ENCODE peak calls at places on chromosomes 16 and 17, in ten cellular contexts. T, M, X, D, F, J, O, G, Y and V are unnamed samples.
A peak's percentile ranks its signal among the peaks of the same experiment; 100 is the strongest.

GRCh38 chr17:9072626-9073339 is 51.5 kb downstream of the NTN1 start:
- DNase-seq in X (no peak), Y (no peak), M (no peak), F (no peak), J (no peak), T (no peak), O (no peak), D (no peak), G (no peak), V (peak; percentile 39)

GRCh38 chr17:75664099-75664549 is 2.8 kb downstream of the RECQL5 start:
- DNase-seq in M (no peak), G (peak; percentile 17), O (no peak), Y (no peak), J (no peak), F (no peak), T (no peak), D (no peak), X (no peak), V (no peak)

GRCh38 chr16:68700120-68700519 is 37.0 kb upstream of the CDH1 start:
- DNase-seq in D (no peak), J (no peak), O (no peak), F (no peak), G (peak; percentile 35), X (no peak), T (no peak), M (no peak), Y (no peak), V (no peak)

GRCh38 chr16:86574646-86575045 is 3.7 kb upstream of the FOXL1 start:
- DNase-seq in F (no peak), D (no peak), M (no peak), X (no peak), J (no peak), O (no peak), Y (no peak), T (no peak), G (no peak), V (no peak)

GRCh38 chr17:66747561-66748275 is 87.2 kb upstream of the CACNG5 start:
- DNase-seq in D (no peak), M (no peak), F (no peak), T (no peak), O (no peak), G (no peak), X (no peak), Y (peak; percentile 30), J (peak; percentile 3), V (no peak)

GRCh38 chr17:30091771-30092170 is 24.8 kb upstream of the NSRP1 start:
- DNase-seq in T (no peak), O (no peak), X (no peak), F (no peak), Y (no peak), G (no peak), M (peak; percentile 10), D (no peak), J (no peak), V (no peak)

GRCh38 chr17:3867606-3868005 is 21.6 kb upstream of the NCBP3 start:
- DNase-seq in T (no peak), G (no peak), X (no peak), D (no peak), F (no peak), M (no peak), O (no peak), J (no peak), Y (no peak), V (no peak)

GRCh38 chr16:83023640-83024039 is 396.9 kb downstream of the CDH13 start:
- DNase-seq in M (no peak), T (no peak), O (no peak), D (no peak), J (no peak), X (no peak), F (no peak), G (no peak), Y (no peak), V (no peak)

GRCh38 chr17:55513885-55514590 is 2.8 kb upstream of the SMIM36 start:
- DNase-seq in M (peak; percentile 70), F (peak; percentile 90), J (peak; percentile 60), O (peak; percentile 83), D (peak; percentile 82), X (peak; percentile 52), G (peak; percentile 51), Y (peak; percentile 62), T (peak; percentile 29), V (peak; percentile 88)